ENCODE peak calls at places on chromosomes 1 and 21, in six cellular contexts. G is A549, M is lower lobe of right lung, H is endodermal cell, T is IMR-90, N is fibroblast of the aortic adventitia. S is an unnamed sample.

GRCh38 chr1:167482184-167482583 is 36.1 kb downstream of the CD247 start:
- DNase-seq in H (no peak), G (no peak), T (no peak), N (no peak), M (no peak), S (no peak)

GRCh38 chr1:17273096-17273495 is 24.2 kb downstream of the PADI3 start:
- DNase-seq in T (no peak), G (no peak), H (no peak), M (no peak), N (no peak), S (no peak)

GRCh38 chr1:10415211-10415930 is 14.9 kb upstream of the CENPS start:
- DNase-seq in N (peak; percentile 86), M (peak; percentile 53), G (peak; percentile 96), H (peak; percentile 80), T (peak; percentile 91), S (no peak)

GRCh38 chr1:8018492-8019228 is 7.4 kb downstream of the ERRFI1 start:
- DNase-seq in T (no peak), N (no peak), H (no peak), G (no peak), M (no peak), S (no peak)

GRCh38 chr1:226233293-226233692 is 9.8 kb downstream of the MIXL1 start:
- DNase-seq in N (no peak), T (no peak), H (no peak), M (no peak), G (no peak), S (no peak)

GRCh38 chr1:227940791-227941241 is 6.9 kb downstream of the WNT9A start:
- DNase-seq in N (no peak), G (no peak), M (peak; percentile 38), H (peak; percentile 26), T (no peak), S (peak; percentile 10)

GRCh38 chr1:3000671-3001470 is 20.4 kb upstream of the ACTRT2 start:
- DNase-seq in G (no peak), T (no peak), H (no peak), N (no peak), M (peak; percentile 42), S (no peak)

GRCh38 chr1:69305621-69306020 is 262.1 kb upstream of the LRRC7 start:
- DNase-seq in T (no peak), M (no peak), G (peak; percentile 12), H (peak; percentile 85), N (no peak), S (no peak)

GRCh38 chr21:36411301-36411700 is 26.1 kb downstream of the CHAF1B start:
- DNase-seq in G (no peak), T (no peak), N (no peak), M (no peak), H (no peak), S (no peak)

GRCh38 chr1:210597555-210598134 is 268.9 kb downstream of the HHAT start:
- DNase-seq in H (peak; percentile 68), G (peak; percentile 97), T (peak; percentile 96), N (peak; percentile 92), M (no peak), S (no peak)

GRCh38 chr1:204826970-204827369 is 43.7 kb upstream of the NFASC start:
- DNase-seq in N (peak; percentile 22), H (peak; percentile 94), T (no peak), M (no peak), G (peak; percentile 50), S (no peak)

GRCh38 chr1:34320081-34320480 is 143.4 kb downstream of the C1orf94 start:
- DNase-seq in G (no peak), T (no peak), N (peak; percentile 54), M (no peak), H (no peak), S (no peak)

GRCh38 chr1:4660917-4661594 is 6.6 kb downstream of the AJAP1 start:
- DNase-seq in H (no peak), T (no peak), M (no peak), G (no peak), N (no peak), S (no peak)

GRCh38 chr1:92922378-92923035 is 38.8 kb downstream of the DIPK1A start:
- DNase-seq in M (no peak), T (no peak), N (peak; percentile 17), H (no peak), G (peak; percentile 72), S (no peak)

GRCh38 chr1:113811353-113811887 is 856 bp downstream of the RSBN1 start:
- DNase-seq in H (peak; percentile 86), G (peak; percentile 18), N (peak; percentile 22), T (peak; percentile 22), M (peak; percentile 50), S (peak; percentile 24)

GRCh38 chr1:61097326-61097725 is 15.0 kb downstream of the NFIA start:
- DNase-seq in N (peak; percentile 84), H (no peak), M (no peak), T (peak; percentile 67), G (no peak), S (no peak)

GRCh38 chr1:171191992-171192391 is 6.9 kb downstream of the FMO2 start:
- DNase-seq in H (no peak), N (no peak), T (no peak), G (no peak), M (no peak), S (no peak)

GRCh38 chr1:47436979-47437517 is 796 bp upstream of the FOXD2 start:
- DNase-seq in N (peak; percentile 43), M (no peak), T (peak; percentile 29), G (peak; percentile 21), H (no peak), S (no peak)

GRCh38 chr1:181011301-181012202 is 11.1 kb downstream of the STX6 start:
- DNase-seq in M (no peak), T (no peak), G (no peak), N (no peak), H (no peak), S (no peak)

GRCh38 chr1:16226495-16227179 is 10.3 kb downstream of the CPLANE2 start:
- DNase-seq in N (no peak), T (no peak), M (peak; percentile 89), G (no peak), H (peak; percentile 97), S (no peak)

GRCh38 chr1:107727866-107728265 is 237.1 kb downstream of the VAV3 start:
- DNase-seq in T (no peak), H (no peak), N (no peak), M (no peak), G (no peak), S (no peak)

GRCh38 chr1:43849670-43850069 is 83.9 kb upstream of the ARTN start:
- DNase-seq in N (no peak), G (no peak), T (no peak), H (no peak), M (no peak), S (no peak)

GRCh38 chr21:45580181-45580575 is 37.9 kb upstream of the SLC19A1 start:
- DNase-seq in N (no peak), G (no peak), M (peak; percentile 37), H (peak; percentile 41), T (no peak), S (no peak)
- TF ChIP-seq CTCF in N (no peak), G (no peak), M (no peak), H (no peak), T (no peak), S (no peak)

GRCh38 chr1:29361686-29362085 is 125.4 kb downstream of the PTPRU start:
- DNase-seq in T (no peak), H (peak; percentile 16), N (no peak), G (no peak), M (no peak), S (no peak)
- TF ChIP-seq CTCF in T (no peak), H (no peak), N (no peak), G (no peak), M (no peak), S (no peak)

GRCh38 chr1:5974631-5975030 is 17.6 kb downstream of the NPHP4 start:
- DNase-seq in T (no peak), M (no peak), N (no peak), G (no peak), H (no peak), S (no peak)
- TF ChIP-seq CTCF in T (no peak), M (no peak), N (no peak), G (no peak), H (no peak), S (no peak)

GRCh38 chr1:231642600-231643332 is 16.2 kb downstream of the DISC1 start:
- DNase-seq in G (no peak), N (no peak), M (no peak), H (no peak), T (no peak), S (no peak)
- TF ChIP-seq CTCF in G (no peak), N (no peak), M (no peak), H (no peak), T (no peak), S (no peak)

GRCh38 chr1:152873495-152873894 is 4.6 kb upstream of the SMCP start:
- DNase-seq in G (no peak), H (no peak), N (peak; percentile 10), T (peak; percentile 8), M (no peak), S (no peak)

GRCh38 chr1:152866321-152866720 is 6.5 kb downstream of the LCE7A start:
- DNase-seq in H (no peak), G (no peak), T (no peak), N (no peak), M (no peak), S (no peak)

GRCh38 chr1:152869808-152870419 is 8.2 kb upstream of the SMCP start:
- DNase-seq in G (peak; percentile 71), T (peak; percentile 51), H (peak; percentile 82), M (peak; percentile 53), N (peak; percentile 69), S (no peak)

GRCh38 chr1:152871731-152872126 is 6.4 kb upstream of the SMCP start:
- DNase-seq in M (no peak), H (no peak), T (no peak), N (no peak), G (no peak), S (no peak)

DNA sequence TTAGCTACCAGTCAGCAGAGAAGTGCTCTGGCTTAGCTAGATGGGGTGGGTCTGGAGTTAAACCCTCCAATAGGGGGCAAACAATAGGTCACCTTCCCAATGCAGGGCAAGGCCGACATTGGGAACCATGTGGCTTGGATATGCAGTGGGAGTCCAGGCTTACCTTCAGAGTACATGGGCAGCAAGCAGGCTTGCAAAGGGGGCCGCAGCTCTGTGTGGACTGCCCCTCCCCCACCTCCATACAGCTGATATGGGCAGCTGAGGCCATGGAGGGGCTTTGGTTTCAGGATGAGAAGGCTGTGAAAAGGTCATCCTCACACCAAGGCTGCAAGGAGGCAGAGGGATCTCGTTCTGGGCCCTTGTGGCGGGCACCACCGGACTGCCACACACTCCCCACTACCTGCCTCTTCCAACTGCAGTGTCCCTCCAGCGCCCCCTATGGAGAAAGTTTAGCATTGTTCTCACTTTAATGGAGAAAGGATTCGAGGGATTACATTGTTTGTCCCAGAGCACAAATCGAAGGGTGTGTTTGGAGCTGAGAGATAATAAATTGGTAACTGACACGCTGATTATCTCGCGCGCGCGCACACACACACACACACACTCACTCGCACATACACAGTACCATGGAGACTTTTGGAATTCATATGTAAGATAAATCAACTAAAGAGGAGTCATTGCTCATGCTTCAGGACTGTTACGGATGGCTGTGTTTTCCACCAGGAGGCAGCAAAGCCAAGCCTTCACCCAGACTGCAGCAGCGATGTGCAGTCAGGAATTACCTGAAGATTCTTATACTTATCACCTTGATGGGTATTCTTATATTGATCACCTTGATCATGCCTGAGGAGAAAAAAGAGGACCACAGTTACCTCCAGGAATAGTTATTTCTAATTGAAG is 7.0 kb upstream of the SMCP start:
- DNase-seq in M (no peak), N (peak; percentile 31), T (peak; percentile 1), H (peak; percentile 53), G (peak; percentile 45), S (no peak)
- TF ChIP-seq CTCF in M (no peak), N (peak; percentile 34), T (peak; percentile 42), H (peak; percentile 71), G (peak; percentile 55), S (no peak)

S was measured in natural killer cell.